ENCODE peak calls at places on chromosomes 4 and X, in seven cellular contexts. One of them, this sample, is unnamed.

GRCh38 chr4:109816082-109816442 is 500 bp downstream of the GAR1 start:
- DNase-seq in M059J: no peak
- DNase-seq in CD8-positive, alpha-beta memory T cell: peak
- DNase-seq in HT1080: no peak
- DNase-seq in ACHN: peak
- DNase-seq in globus pallidus: no peak
- DNase-seq in T-helper 9 cell: peak
- DNase-seq in this sample: no peak

GRCh38 chr4:89308161-89308500 is 531 bp upstream of the GPRIN3 start:
- DNase-seq in M059J: no peak
- DNase-seq in CD8-positive, alpha-beta memory T cell: no peak
- DNase-seq in HT1080: no peak
- DNase-seq in ACHN: no peak
- DNase-seq in globus pallidus: no peak
- DNase-seq in T-helper 9 cell: no peak
- DNase-seq in this sample: no peak

GRCh38 chr4:24559032-24559821 is 25.1 kb downstream of the DHX15 start:
- DNase-seq in M059J: peak
- DNase-seq in CD8-positive, alpha-beta memory T cell: no peak
- DNase-seq in HT1080: no peak
- DNase-seq in ACHN: no peak
- DNase-seq in globus pallidus: no peak
- DNase-seq in T-helper 9 cell: no peak
- DNase-seq in this sample: no peak

GRCh38 chr4:38752393-38752961 is 30.3 kb downstream of the TLR10 start:
- DNase-seq in M059J: peak
- DNase-seq in CD8-positive, alpha-beta memory T cell: no peak
- DNase-seq in HT1080: peak
- DNase-seq in ACHN: peak
- DNase-seq in globus pallidus: no peak
- DNase-seq in T-helper 9 cell: no peak
- DNase-seq in this sample: no peak

GRCh38 chr4:171676555-171677215 is 136.5 kb upstream of the GALNTL6 start:
- DNase-seq in M059J: no peak
- DNase-seq in CD8-positive, alpha-beta memory T cell: no peak
- DNase-seq in HT1080: no peak
- DNase-seq in ACHN: no peak
- DNase-seq in globus pallidus: peak
- DNase-seq in T-helper 9 cell: no peak
- DNase-seq in this sample: no peak

GRCh38 chrX:53223955-53224859 is 800 bp downstream of the KDM5C start:
- DNase-seq in M059J: peak
- DNase-seq in CD8-positive, alpha-beta memory T cell: no peak
- DNase-seq in HT1080: peak
- DNase-seq in ACHN: peak
- DNase-seq in globus pallidus: no peak
- DNase-seq in T-helper 9 cell: peak
- DNase-seq in this sample: no peak

GRCh38 chr4:170202721-170203120 is 113.0 kb upstream of the AADAT start:
- DNase-seq in M059J: no peak
- DNase-seq in CD8-positive, alpha-beta memory T cell: no peak
- DNase-seq in HT1080: no peak
- DNase-seq in ACHN: no peak
- DNase-seq in globus pallidus: no peak
- DNase-seq in T-helper 9 cell: no peak
- DNase-seq in this sample: no peak

GRCh38 chr4:109014593-109015412 is 251.9 kb upstream of the ETNPPL start:
- DNase-seq in M059J: no peak
- DNase-seq in CD8-positive, alpha-beta memory T cell: no peak
- DNase-seq in HT1080: no peak
- DNase-seq in ACHN: no peak
- DNase-seq in globus pallidus: no peak
- DNase-seq in T-helper 9 cell: no peak
- DNase-seq in this sample: no peak

GRCh38 chr4:8078610-8079015 is 80.0 kb downstream of the ABLIM2 start:
- DNase-seq in M059J: no peak
- DNase-seq in CD8-positive, alpha-beta memory T cell: no peak
- DNase-seq in HT1080: no peak
- DNase-seq in ACHN: no peak
- DNase-seq in globus pallidus: no peak
- DNase-seq in T-helper 9 cell: no peak
- DNase-seq in this sample: no peak

GRCh38 chrX:11470231-11470630 is 177.0 kb downstream of the AMELX start:
- DNase-seq in M059J: peak
- DNase-seq in CD8-positive, alpha-beta memory T cell: no peak
- DNase-seq in HT1080: peak
- DNase-seq in ACHN: no peak
- DNase-seq in globus pallidus: no peak
- DNase-seq in T-helper 9 cell: no peak
- DNase-seq in this sample: no peak

GRCh38 chrX:10158279-10158939 is 1.6 kb downstream of the CLCN4 start:
- DNase-seq in M059J: no peak
- DNase-seq in CD8-positive, alpha-beta memory T cell: no peak
- DNase-seq in HT1080: no peak
- DNase-seq in ACHN: no peak
- DNase-seq in globus pallidus: peak
- DNase-seq in T-helper 9 cell: no peak
- DNase-seq in this sample: peak

GRCh38 chrX:108064613-108065012 is 19.7 kb downstream of the VSIG1 start:
- DNase-seq in M059J: no peak
- DNase-seq in CD8-positive, alpha-beta memory T cell: no peak
- DNase-seq in HT1080: no peak
- DNase-seq in ACHN: no peak
- DNase-seq in globus pallidus: no peak
- DNase-seq in T-helper 9 cell: no peak
- DNase-seq in this sample: no peak

GRCh38 chrX:53682885-53683555 is 3.5 kb downstream of the HUWE1 start:
- DNase-seq in M059J: peak
- DNase-seq in CD8-positive, alpha-beta memory T cell: peak
- DNase-seq in HT1080: peak
- DNase-seq in ACHN: peak
- DNase-seq in globus pallidus: peak
- DNase-seq in T-helper 9 cell: peak
- DNase-seq in this sample: no peak

GRCh38 chr4:148026022-148026421 is 294.1 kb downstream of the ARHGAP10 start:
- DNase-seq in M059J: peak
- DNase-seq in CD8-positive, alpha-beta memory T cell: no peak
- DNase-seq in HT1080: peak
- DNase-seq in ACHN: no peak
- DNase-seq in globus pallidus: no peak
- DNase-seq in T-helper 9 cell: no peak
- DNase-seq in this sample: no peak

GRCh38 chr4:20825493-20825892 is 125.2 kb downstream of the PACRGL start:
- DNase-seq in M059J: no peak
- DNase-seq in CD8-positive, alpha-beta memory T cell: no peak
- DNase-seq in HT1080: no peak
- DNase-seq in ACHN: no peak
- DNase-seq in globus pallidus: no peak
- DNase-seq in T-helper 9 cell: no peak
- DNase-seq in this sample: no peak

GRCh38 chr4:13368262-13368661 is 115.9 kb downstream of the RAB28 start:
- DNase-seq in M059J: no peak
- DNase-seq in CD8-positive, alpha-beta memory T cell: no peak
- DNase-seq in HT1080: no peak
- DNase-seq in ACHN: no peak
- DNase-seq in globus pallidus: no peak
- DNase-seq in T-helper 9 cell: no peak
- DNase-seq in this sample: no peak

GRCh38 chr4:159655547-159655946 is 552.7 kb downstream of the RAPGEF2 start:
- DNase-seq in M059J: peak
- DNase-seq in CD8-positive, alpha-beta memory T cell: no peak
- DNase-seq in HT1080: peak
- DNase-seq in ACHN: peak
- DNase-seq in globus pallidus: no peak
- DNase-seq in T-helper 9 cell: no peak
- DNase-seq in this sample: no peak